ENCODE peak calls at places on chromosomes 12 and 14, in seven cellular contexts. Q is tibial artery, E is AG04450, I is HFF-Myc, D is mesothelial cell of epicardium, T is H1, W is ascending aorta. Y is an unnamed sample.
A peak's percentile ranks its signal among the peaks of the same experiment; 100 is the strongest.

GRCh38 chr12:6086316-6086715 is 38.2 kb downstream of the VWF start:
- DNase-seq in Q (no peak), E (no peak), I (no peak), D (no peak), T (no peak), W (no peak), Y (no peak)

GRCh38 chr12:29710104-29710503 is 73.6 kb downstream of the TMTC1 start:
- DNase-seq in Q (no peak), E (no peak), I (no peak), D (no peak), T (peak; percentile 15), W (no peak), Y (no peak)

GRCh38 chr14:105060751-105061427 is 4.3 kb downstream of the GPR132 start:
- DNase-seq in Q (no peak), E (no peak), I (no peak), D (no peak), T (no peak), W (no peak), Y (no peak)

GRCh38 chr12:4579305-4580097 is 17.5 kb downstream of the DYRK4 start:
- DNase-seq in Q (no peak), E (no peak), I (no peak), D (no peak), T (no peak), W (no peak), Y (no peak)

GRCh38 chr14:89327771-89328212 is 89.2 kb downstream of the FOXN3 start:
- DNase-seq in Q (no peak), E (no peak), I (no peak), D (no peak), T (no peak), W (no peak), Y (no peak)

GRCh38 chr12:6831450-6831995 is 3.3 kb downstream of the P3H3 start:
- DNase-seq in Q (no peak), E (no peak), I (no peak), D (no peak), T (no peak), W (no peak), Y (no peak)

GRCh38 chr12:21906919-21907642 is 34.1 kb downstream of the ABCC9 start:
- DNase-seq in Q (no peak), E (no peak), I (no peak), D (no peak), T (no peak), W (no peak), Y (no peak)

GRCh38 chr12:118034429-118035193 is 18.1 kb downstream of the RFC5 start:
- DNase-seq in Q (no peak), E (peak; percentile 37), I (peak; percentile 72), D (no peak), T (no peak), W (no peak), Y (no peak)

GRCh38 chr14:77488558-77488957 is 10.1 kb downstream of the ISM2 start:
- DNase-seq in Q (no peak), E (no peak), I (no peak), D (no peak), T (no peak), W (no peak), Y (no peak)

GRCh38 chr12:92574046-92574783 is 128.6 kb upstream of the PLEKHG7 start:
- DNase-seq in Q (no peak), E (no peak), I (no peak), D (no peak), T (no peak), W (no peak), Y (no peak)

GRCh38 chr14:71398450-71398849 is 491.2 kb downstream of the PCNX1 start:
- DNase-seq in Q (no peak), E (no peak), I (no peak), D (no peak), T (no peak), W (no peak), Y (no peak)

GRCh38 chr14:70188292-70188607 is 501 bp downstream of the SLC8A3 start:
- DNase-seq in Q (no peak), E (no peak), I (no peak), D (peak; percentile 39), T (no peak), W (no peak), Y (no peak)

GRCh38 chr12:108849653-108850052 is 7.7 kb downstream of the SSH1 start:
- DNase-seq in Q (no peak), E (no peak), I (no peak), D (no peak), T (no peak), W (no peak), Y (no peak)

GRCh38 chr12:52063986-52064649 is 5.7 kb upstream of the ATG101 start:
- DNase-seq in Q (no peak), E (peak; percentile 79), I (no peak), D (no peak), T (no peak), W (no peak), Y (no peak)

GRCh38 chr12:15892645-15893259 is 10.6 kb downstream of the STRAP start:
- DNase-seq in Q (no peak), E (no peak), I (no peak), D (no peak), T (no peak), W (no peak), Y (no peak)
- TF ChIP-seq CTCF in Q (no peak), E (no peak), I (no peak), D (no peak), T (no peak), W (no peak), Y (no peak)

DNA sequence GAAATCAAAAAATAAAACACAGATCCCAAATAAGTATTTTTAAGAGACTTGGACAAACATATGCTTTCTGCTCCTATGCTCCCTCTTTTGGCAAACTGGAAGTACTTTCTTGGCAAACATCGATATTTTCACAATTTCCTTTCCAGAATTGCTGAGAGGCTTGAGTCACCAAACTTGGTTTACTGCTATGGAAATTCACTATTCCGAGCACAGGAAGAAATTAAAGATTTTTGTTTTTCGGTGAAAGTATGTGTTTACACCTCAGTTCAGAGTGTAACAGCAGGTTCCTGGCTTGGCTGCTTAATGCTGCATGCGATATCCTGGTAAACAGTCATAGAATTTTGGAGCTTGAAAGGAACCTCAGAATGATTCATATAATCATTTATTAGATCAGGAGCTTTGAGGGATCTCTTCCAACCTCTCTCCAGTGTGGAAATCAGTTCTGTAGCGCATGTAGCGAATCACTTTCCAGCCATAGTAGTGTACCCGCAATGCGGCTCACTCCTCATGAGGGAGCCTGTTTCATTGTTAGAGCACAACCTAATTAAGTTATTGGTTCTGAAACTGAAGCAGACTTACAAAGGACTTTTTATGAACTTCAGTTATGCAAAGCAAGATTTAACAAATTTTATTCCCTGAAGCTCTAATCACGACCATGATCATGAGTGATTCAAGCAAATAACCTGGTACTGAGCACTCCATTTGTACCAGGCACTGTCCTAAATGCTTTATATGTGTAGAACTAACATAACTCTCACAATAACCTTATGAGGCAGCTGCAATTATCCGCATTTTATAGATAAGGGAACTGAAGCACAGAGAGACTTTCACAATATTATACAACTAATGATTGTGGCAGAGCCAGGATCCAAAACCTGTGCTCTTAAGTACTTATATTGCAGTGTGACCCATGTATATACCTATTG is 56.4 kb upstream of the ATP2A2 start:
- DNase-seq in Q (no peak), E (peak; percentile 62), I (peak; percentile 75), D (no peak), T (no peak), W (no peak), Y (no peak)
- TF ChIP-seq CTCF in Q (peak; percentile 77), E (peak; percentile 77), I (peak; percentile 56), D (peak; percentile 8), T (no peak), W (peak; percentile 54), Y (peak; percentile 50)

DNA sequence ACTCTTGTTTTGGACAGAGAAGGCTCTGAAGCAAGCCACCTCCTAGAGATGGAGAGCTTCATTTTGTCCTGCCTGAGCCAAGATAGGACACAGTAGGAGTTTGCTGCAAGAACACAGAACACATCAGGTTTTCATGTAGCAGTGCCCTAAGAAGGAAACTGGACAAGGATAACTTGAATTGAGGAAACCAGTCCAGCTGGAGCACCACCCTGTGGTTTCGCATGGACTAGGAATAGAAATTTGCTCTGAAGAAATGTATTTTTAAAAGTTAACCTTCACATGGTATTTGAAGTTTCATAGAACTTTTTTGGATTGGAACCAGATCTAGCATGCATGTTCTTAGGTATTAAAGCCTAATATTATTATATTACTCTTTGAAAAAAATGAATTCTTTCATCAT is 68.8 kb downstream of the RERG start:
- DNase-seq in Q (peak; percentile 77), E (no peak), I (no peak), D (no peak), T (no peak), W (no peak), Y (no peak)
- TF ChIP-seq CTCF in Q (peak; percentile 61), E (peak; percentile 26), I (peak; percentile 19), D (no peak), T (no peak), W (peak; percentile 15), Y (peak; percentile 40)

DNA sequence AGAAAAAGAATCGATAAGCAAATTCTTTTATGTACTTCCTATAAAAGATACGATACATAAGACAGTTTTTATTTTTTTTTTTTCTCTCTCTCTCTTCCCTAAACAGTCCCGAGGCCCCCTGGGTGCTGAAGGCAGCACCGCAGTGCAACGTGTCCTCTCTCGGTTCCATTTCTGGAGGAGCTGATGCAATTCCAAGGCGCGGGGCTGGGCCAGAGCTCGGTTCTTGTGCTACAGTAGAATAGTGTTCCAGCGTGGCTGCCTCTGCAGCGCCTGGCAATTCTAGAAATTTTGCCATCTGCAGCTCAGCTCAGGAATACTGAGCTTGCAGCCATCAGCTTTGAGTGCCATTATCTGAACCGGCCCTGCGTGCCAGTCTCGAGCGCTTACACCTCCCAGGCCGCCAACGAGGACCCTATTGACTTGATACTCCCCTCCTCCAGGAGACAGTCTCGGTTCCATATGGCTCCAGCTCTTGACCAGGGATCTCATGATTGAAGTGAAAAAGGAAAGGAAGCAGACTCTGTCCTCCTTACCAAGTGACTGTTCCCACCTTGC is 630 bp downstream of the ALDH1L2 start:
- DNase-seq in Q (peak; percentile 90), E (peak; percentile 45), I (no peak), D (no peak), T (no peak), W (no peak), Y (no peak)
- TF ChIP-seq CTCF in Q (peak; percentile 29), E (peak; percentile 38), I (no peak), D (no peak), T (no peak), W (no peak), Y (peak; percentile 3)

Y was measured in progenitor cell of endocrine pancreas.